ENCODE peak calls at places on chromosomes 13 and 19, in nine cellular contexts. H, W, G, A, T, D, B, M and Q are unnamed samples.

GRCh38 chr13:78137404-78138142 is 218.9 kb upstream of the EDNRB start:
- DNase-seq in H (peak; percentile 43), W (peak; percentile 59), G (peak; percentile 70), A (no peak), T (no peak), D (no peak), B (peak; percentile 74), M (no peak), Q (no peak)

GRCh38 chr13:20782116-20782708 is 8.5 kb upstream of the EEF1AKMT1 start:
- DNase-seq in H (no peak), W (no peak), G (no peak), A (no peak), T (no peak), D (no peak), B (no peak), M (no peak), Q (no peak)

GRCh38 chr13:94548382-94549240 is 47.3 kb downstream of the TGDS start:
- DNase-seq in H (no peak), W (peak; percentile 74), G (peak; percentile 40), A (peak; percentile 28), T (peak; percentile 28), D (no peak), B (peak; percentile 52), M (no peak), Q (no peak)

GRCh38 chr13:45943965-45944364 is 92.4 kb upstream of the SIAH3 start:
- DNase-seq in H (no peak), W (no peak), G (no peak), A (no peak), T (no peak), D (no peak), B (peak; percentile 45), M (no peak), Q (no peak)

GRCh38 chr13:28819748-28820098 is 416 bp upstream of the MTUS2 start:
- DNase-seq in H (no peak), W (peak; percentile 90), G (peak; percentile 57), A (peak; percentile 15), T (no peak), D (peak; percentile 34), B (peak; percentile 54), M (no peak), Q (peak; percentile 19)

GRCh38 chr19:7845390-7846179 is 15.6 kb downstream of the EVI5L start:
- DNase-seq in H (no peak), W (no peak), G (no peak), A (no peak), T (no peak), D (no peak), B (no peak), M (no peak), Q (no peak)

GRCh38 chr19:35090795-35091214 is 24.8 kb upstream of the FXYD3 start:
- DNase-seq in H (no peak), W (no peak), G (no peak), A (no peak), T (no peak), D (no peak), B (no peak), M (no peak), Q (no peak)

GRCh38 chr13:99442273-99442895 is 58.9 kb upstream of the TM9SF2 start:
- DNase-seq in H (peak; percentile 70), W (peak; percentile 63), G (peak; percentile 47), A (no peak), T (no peak), D (peak; percentile 44), B (peak; percentile 68), M (peak; percentile 71), Q (no peak)

GRCh38 chr13:109785141-109785891 is 1.1 kb downstream of the IRS2 start:
- DNase-seq in H (peak; percentile 48), W (peak; percentile 59), G (peak; percentile 62), A (peak; percentile 33), T (no peak), D (no peak), B (peak; percentile 68), M (peak; percentile 54), Q (no peak)

GRCh38 chr13:24861617-24862362 is 97.8 kb downstream of the RNF17 start:
- DNase-seq in H (no peak), W (no peak), G (no peak), A (no peak), T (no peak), D (no peak), B (no peak), M (no peak), Q (no peak)

GRCh38 chr19:19259741-19260140 is 13.4 kb downstream of the TM6SF2 start:
- DNase-seq in H (no peak), W (peak; percentile 58), G (peak; percentile 31), A (no peak), T (no peak), D (no peak), B (peak; percentile 12), M (no peak), Q (no peak)

GRCh38 chr13:29991343-29991742 is 140.9 kb upstream of the UBL3 start:
- DNase-seq in H (no peak), W (no peak), G (peak; percentile 97), A (no peak), T (no peak), D (no peak), B (peak; percentile 62), M (no peak), Q (no peak)

GRCh38 chr13:114230117-114230516 is 4.6 kb upstream of the CDC16 start:
- DNase-seq in H (no peak), W (no peak), G (no peak), A (no peak), T (no peak), D (no peak), B (peak; percentile 53), M (no peak), Q (no peak)

GRCh38 chr19:49331616-49332055 is 3.6 kb upstream of the CD37 start:
- DNase-seq in H (peak; percentile 81), W (peak; percentile 75), G (peak; percentile 51), A (no peak), T (peak; percentile 35), D (no peak), B (peak; percentile 69), M (peak; percentile 86), Q (peak; percentile 30)

GRCh38 chr13:31334547-31334946 is 134.8 kb downstream of the B3GLCT start:
- DNase-seq in H (no peak), W (no peak), G (no peak), A (no peak), T (no peak), D (no peak), B (no peak), M (no peak), Q (no peak)